ENCODE peak calls at places on chromosomes 13 and 19, in five cellular contexts. X is ovary; V is CD8-positive, alpha-beta memory T cell; J is stomach; H is A549. G is an unnamed sample. For H3K4me1, the result is how much of the 10 kb centered on the place peaks cover.

GRCh38 chr19:49799271-49799797 is 13.8 kb downstream of the FUZ start:
- DNase-seq in H (no peak), V (no peak), X (no peak), J (no peak), G (no peak)

GRCh38 chr19:6172074-6172863 is 36.8 kb downstream of the ACSBG2 start:
- DNase-seq in H (no peak), V (no peak), J (no peak), X (no peak), G (no peak)

GRCh38 chr19:56477429-56478338 is 539 bp upstream of the ZNF667 start:
- DNase-seq in H (no peak), V (peak), X (peak), J (peak), G (peak)

GRCh38 chr13:79792716-79793115 is 311.8 kb downstream of the NDFIP2 start:
- DNase-seq in V (no peak), J (no peak), H (no peak), X (no peak), G (no peak)

GRCh38 chr13:76038920-76039716 is 403.0 kb downstream of the LMO7 start:
- DNase-seq in X (no peak), H (no peak), J (no peak), V (no peak), G (no peak)

GRCh38 chr13:40777957-40778235 is 6.9 kb upstream of the MRPS31 start:
- DNase-seq in H (no peak), V (no peak), X (no peak), J (no peak), G (no peak)

GRCh38 chr13:24684600-24684998 is 4.4 kb downstream of the ATP12A start:
- DNase-seq in J (no peak), X (no peak), H (no peak), V (peak), G (no peak)

GRCh38 chr13:85284349-85284748 is 514.9 kb downstream of the SLITRK6 start:
- DNase-seq in X (no peak), J (no peak), H (no peak), V (no peak), G (no peak)

GRCh38 chr13:99477493-99477892 is 23.8 kb upstream of the TM9SF2 start:
- DNase-seq in H (no peak), J (no peak), V (no peak), X (no peak), G (no peak)

GRCh38 chr19:41969772-41970458 is 10.8 kb upstream of the RABAC1 start:
- DNase-seq in V (no peak), H (no peak), X (no peak), J (no peak), G (no peak)

GRCh38 chr13:103663996-103664395 is 597.8 kb upstream of the SLC10A2 start:
- DNase-seq in V (no peak), H (no peak), X (no peak), J (no peak), G (no peak)

GRCh38 chr19:3403489-3404323 is 37.3 kb downstream of the NFIC start:
- DNase-seq in H (no peak), J (peak), V (no peak), X (peak), G (peak)

GRCh38 chr19:45121827-45122345 is 28.9 kb downstream of the PPP1R37 start:
- DNase-seq in X (no peak), J (no peak), V (no peak), H (no peak), G (no peak)

GRCh38 chr19:44712864-44713515 is 14.0 kb downstream of the CEACAM16 start:
- DNase-seq in H (peak), J (no peak), X (no peak), V (no peak), G (no peak)

GRCh38 chr19:51138549-51138979 is 3.5 kb upstream of the SIGLEC7 start:
- DNase-seq in H (no peak), X (no peak), V (no peak), J (peak), G (no peak)

GRCh38 chr13:25898991-25899390 is 152.8 kb downstream of the SHISA2 start:
- DNase-seq in V (no peak), J (no peak), X (no peak), H (no peak), G (no peak)

GRCh38 chr19:50187937-50188336 is 15.5 kb upstream of the MYH14 start:
- DNase-seq in V (no peak), J (no peak), H (no peak), X (no peak), G (no peak)

GRCh38 chr13:105177265-105177900 is 1358.1 kb downstream of the EFNB2 start:
- DNase-seq in V (no peak), J (no peak), H (no peak), X (no peak), G (no peak)

GRCh38 chr19:51083181-51083580 is 494 bp upstream of the KLK14 start:
- DNase-seq in V (no peak), J (no peak), H (no peak), X (no peak), G (no peak)

GRCh38 chr19:38557205-38557799 is 60.5 kb downstream of the MAP4K1 start:
- DNase-seq in V (peak), X (no peak), H (peak), J (peak), G (no peak)
- H3K4me1 ChIP-seq in V (under half), X (under half), H (under half), J (under half), G (under half)

DNA sequence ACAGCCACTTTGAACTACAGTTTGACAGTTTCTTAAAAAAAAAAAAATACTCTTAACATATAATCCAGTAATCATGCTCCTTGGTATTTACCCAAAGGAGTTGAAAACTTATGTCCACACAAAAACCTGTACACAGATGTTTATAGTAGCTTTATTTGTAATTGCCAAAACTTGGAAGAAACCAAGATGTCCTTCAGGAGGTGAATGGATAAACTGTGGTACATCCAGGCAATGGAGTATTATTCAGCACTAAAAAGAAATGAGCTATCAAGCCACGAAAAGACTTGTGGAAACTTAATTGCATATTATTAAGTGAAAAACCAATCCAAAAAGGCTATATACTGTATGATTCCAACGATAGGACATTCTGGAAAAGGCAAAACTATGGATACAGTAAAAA is 44.9 kb downstream of the RCBTB2 start:
- DNase-seq in J (no peak), V (no peak), H (no peak), X (no peak), G (no peak)
- H3K4me1 ChIP-seq in J (under half), V (half or more), H (under half), X (under half), G (under half)

DNA sequence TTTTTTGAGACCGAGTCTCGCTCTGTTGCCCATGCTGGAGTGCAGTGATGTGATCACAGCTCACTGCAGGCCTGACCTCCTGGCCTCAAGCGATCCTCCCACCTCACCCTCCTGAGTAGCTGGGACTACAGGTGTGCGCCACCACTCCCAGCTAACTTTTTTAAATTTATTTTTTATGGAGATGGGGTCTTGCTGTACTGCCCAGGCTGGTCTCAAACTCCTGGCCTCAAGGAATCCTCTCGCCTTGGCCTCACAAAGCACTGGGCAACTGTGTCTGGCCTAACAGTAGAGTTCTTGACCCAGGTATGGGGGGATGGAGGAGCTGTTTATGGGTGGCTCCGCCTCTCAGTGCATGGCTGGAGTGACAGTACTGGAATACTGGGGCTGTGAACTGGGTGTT is 59.6 kb downstream of the SMARCA4 start:
- DNase-seq in J (no peak), X (no peak), H (no peak), V (no peak), G (no peak)
- H3K4me1 ChIP-seq in J (under half), X (under half), H (under half), V (under half), G (under half)

DNA sequence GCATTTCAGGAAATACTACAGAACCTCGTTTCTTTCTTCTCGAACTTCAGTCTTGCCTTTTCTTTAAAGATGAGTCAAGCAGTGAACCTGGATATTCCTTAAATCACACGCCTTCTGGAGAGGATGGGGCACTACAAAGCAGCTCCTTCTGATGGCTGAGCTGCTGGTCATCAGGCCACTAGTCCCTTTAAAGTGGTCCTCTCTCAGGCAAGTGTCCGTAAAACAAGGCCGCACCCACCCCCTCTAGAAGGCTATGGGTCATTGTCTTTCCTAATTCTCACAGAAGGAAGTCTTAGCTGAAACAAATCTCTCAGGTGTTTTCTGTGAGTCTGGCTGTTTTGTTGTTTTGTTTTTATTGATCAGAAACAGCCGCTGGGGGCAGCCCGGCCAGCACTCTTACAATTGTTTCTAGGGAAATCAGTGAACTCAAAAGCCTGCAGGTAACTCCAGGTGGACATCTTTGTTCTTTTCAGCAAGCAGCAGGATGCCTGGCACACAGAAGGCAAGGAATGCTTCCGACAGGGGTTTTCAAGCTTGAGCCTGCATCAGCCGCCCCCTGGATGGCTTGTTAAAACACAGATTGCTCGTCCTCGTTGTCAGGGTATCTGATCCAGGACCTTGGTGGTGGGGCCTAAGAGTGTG is 45.4 kb downstream of the MBNL2 start:
- DNase-seq in H (no peak), V (no peak), J (no peak), X (no peak), G (no peak)
- H3K4me1 ChIP-seq in H (under half), V (under half), J (half or more), X (under half), G (under half)

GRCh38 chr13:51451467-51452390 is 1.1 kb downstream of the INTS6 start:
- DNase-seq in X (peak), V (peak), J (peak), H (peak), G (peak)

GRCh38 chr13:51453959-51454703 is 1.3 kb upstream of the INTS6 start:
- DNase-seq in J (no peak), H (peak), X (peak), V (no peak), G (peak)

GRCh38 chr13:51455532-51455931 is 2.7 kb upstream of the INTS6 start:
- DNase-seq in X (no peak), H (no peak), V (no peak), J (no peak), G (no peak)

GRCh38 chr13:51452391-51453307 is at the start of gene INTS6:
- DNase-seq in H (peak), J (peak), V (peak), X (peak), G (peak)

GRCh38 chr13:51453308-51453958 is 597 bp upstream of the INTS6 start:
- DNase-seq in J (no peak), H (no peak), X (peak), V (peak), G (no peak)
- H3K4me1 ChIP-seq in J (under half), H (under half), X (under half), V (under half), G (under half)

GRCh38 chr13:49638416-49639072 is 10.2 kb downstream of the ARL11 start:
- DNase-seq in H (no peak), J (no peak), V (no peak), X (no peak), G (no peak)
- H3K4me1 ChIP-seq in H (under half), J (under half), V (under half), X (under half), G (under half)

G was measured in pancreas.